ENCODE peak calls at places on chromosomes 16 and 17, in six cellular contexts. F is right lobe of liver; W is upper lobe of left lung; T is heart left ventricle; R is CD4-positive, alpha-beta T cell; C is aorta. M is an unnamed sample.

GRCh38 chr17:72423286-72423589 is 302.4 kb downstream of the SOX9 start:
- ATAC-seq in F (no peak), W (no peak), T (no peak), R (no peak), C (no peak), M (no peak)

GRCh38 chr16:20850981-20851380 is 44.7 kb downstream of the REXO5 start:
- ATAC-seq in F (no peak), W (peak; percentile 6), T (no peak), R (no peak), C (no peak), M (peak; percentile 18)

GRCh38 chr17:45785373-45786193 is 1.5 kb downstream of the CRHR1 start:
- ATAC-seq in F (no peak), W (no peak), T (no peak), R (no peak), C (peak; percentile 40), M (no peak)

GRCh38 chr16:85200471-85201278 is 88.4 kb upstream of the CIBAR2 start:
- ATAC-seq in F (peak; percentile 82), W (no peak), T (no peak), R (no peak), C (no peak), M (no peak)

GRCh38 chr17:17467720-17468119 is 9.1 kb upstream of the MED9 start:
- ATAC-seq in F (no peak), W (no peak), T (peak; percentile 47), R (no peak), C (no peak), M (no peak)

GRCh38 chr17:18246880-18247612 is 11.5 kb downstream of the FLII start:
- ATAC-seq in F (no peak), W (peak; percentile 82), T (peak; percentile 42), R (peak; percentile 17), C (peak; percentile 3), M (peak; percentile 60)

GRCh38 chr16:749010-749409 is 8.2 kb upstream of the CIAO3 start:
- ATAC-seq in F (no peak), W (no peak), T (no peak), R (no peak), C (no peak), M (peak; percentile 39)

GRCh38 chr17:27824745-27825144 is 24.4 kb upstream of the NOS2 start:
- ATAC-seq in F (no peak), W (no peak), T (no peak), R (no peak), C (no peak), M (no peak)

GRCh38 chr16:70661534-70661917 is 15.2 kb downstream of the IL34 start:
- ATAC-seq in F (no peak), W (no peak), T (no peak), R (no peak), C (no peak), M (no peak)

GRCh38 chr16:87897563-87898505 is 28.5 kb upstream of the SLC7A5 start:
- ATAC-seq in F (no peak), W (no peak), T (no peak), R (peak; percentile 61), C (peak; percentile 53), M (no peak)

GRCh38 chr17:4933646-4934045 is 1.6 kb downstream of the GP1BA start:
- ATAC-seq in F (no peak), W (no peak), T (no peak), R (no peak), C (no peak), M (no peak)

GRCh38 chr16:51853586-51853985 is 693.4 kb downstream of the TOX3 start:
- ATAC-seq in F (no peak), W (no peak), T (no peak), R (no peak), C (no peak), M (no peak)

GRCh38 chr16:25256821-25257503 is 683 bp downstream of the ZKSCAN2 start:
- ATAC-seq in F (no peak), W (no peak), T (no peak), R (peak; percentile 3), C (no peak), M (no peak)

GRCh38 chr17:78490673-78491072 is 86.5 kb downstream of the DNAH17 start:
- ATAC-seq in F (no peak), W (no peak), T (no peak), R (no peak), C (no peak), M (no peak)

GRCh38 chr17:57425903-57426574 is 169.7 kb downstream of the MSI2 start:
- ATAC-seq in F (no peak), W (no peak), T (no peak), R (no peak), C (no peak), M (no peak)

GRCh38 chr16:50776042-50776441 is 34.2 kb downstream of the CYLD start:
- ATAC-seq in F (no peak), W (no peak), T (no peak), R (peak; percentile 39), C (no peak), M (no peak)

GRCh38 chr17:35245196-35245486 is 2.3 kb downstream of the SLFN5 start:
- ATAC-seq in F (no peak), W (no peak), T (no peak), R (no peak), C (no peak), M (no peak)

GRCh38 chr16:12340151-12340733 is 363.7 kb downstream of the SNX29 start:
- ATAC-seq in F (peak; percentile 83), W (no peak), T (no peak), R (no peak), C (no peak), M (no peak)

GRCh38 chr17:60141111-60142018 is 8.4 kb upstream of the CA4 start:
- ATAC-seq in F (no peak), W (no peak), T (peak; percentile 33), R (no peak), C (no peak), M (no peak)

GRCh38 chr16:56336071-56336688 is 89.2 kb downstream of the AMFR start:
- ATAC-seq in F (peak; percentile 49), W (no peak), T (peak; percentile 73), R (no peak), C (no peak), M (no peak)

DNA sequence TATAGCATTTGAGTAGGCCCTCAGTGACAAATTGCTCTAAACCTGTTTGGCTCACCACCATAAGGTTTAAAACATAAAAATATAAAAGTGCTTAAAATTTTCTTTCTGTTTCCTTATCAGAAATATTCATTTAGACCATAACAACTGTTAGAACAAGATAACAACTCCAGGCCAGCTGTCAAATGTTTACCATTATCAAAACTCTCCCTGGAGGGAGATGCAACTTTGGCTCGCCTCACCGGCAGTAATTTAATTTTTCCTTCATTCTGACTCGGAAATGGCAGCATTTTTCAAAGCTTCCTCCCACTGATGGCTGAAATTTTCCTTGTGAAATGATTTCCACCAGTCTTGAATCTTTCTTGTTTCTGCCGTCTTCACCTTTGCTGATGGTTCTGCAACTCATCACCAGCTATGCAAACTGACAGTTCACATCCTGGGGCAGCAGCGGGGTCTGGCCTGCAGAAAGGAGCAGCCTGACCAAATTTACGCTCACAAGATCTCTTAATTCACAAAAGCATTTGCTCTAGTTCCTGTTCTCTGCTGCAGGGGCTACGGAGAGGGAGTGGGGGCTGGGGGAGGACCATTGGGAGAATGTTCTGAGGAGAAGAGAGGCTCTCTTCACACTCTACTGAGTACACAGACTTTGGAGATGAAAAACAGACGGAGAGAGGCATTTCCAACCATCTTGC is 254.6 kb upstream of the TBX2 start:
- ATAC-seq in F (no peak), W (no peak), T (no peak), R (no peak), C (no peak), M (no peak)
- H3K27ac ChIP-seq in F (no peak overlapping the region), W (peak overlapping the region; percentile 32), T (peak overlapping the region; percentile 37), R (no peak overlapping the region), C (no peak overlapping the region), M (no peak overlapping the region)

GRCh38 chr16:74995986-74996385 is 2.8 kb upstream of the ZNRF1 start:
- ATAC-seq in F (no peak), W (no peak), T (no peak), R (no peak), C (no peak), M (no peak)

GRCh38 chr16:74991268-74991592 is 6.3 kb upstream of the WDR59 start:
- ATAC-seq in F (no peak), W (no peak), T (no peak), R (no peak), C (no peak), M (no peak)

GRCh38 chr16:74990832-74991231 is 5.9 kb upstream of the WDR59 start:
- ATAC-seq in F (no peak), W (no peak), T (no peak), R (no peak), C (no peak), M (no peak)

GRCh38 chr16:74987027-74987681 is 2.2 kb upstream of the WDR59 start:
- ATAC-seq in F (no peak), W (no peak), T (no peak), R (no peak), C (no peak), M (no peak)

DNA sequence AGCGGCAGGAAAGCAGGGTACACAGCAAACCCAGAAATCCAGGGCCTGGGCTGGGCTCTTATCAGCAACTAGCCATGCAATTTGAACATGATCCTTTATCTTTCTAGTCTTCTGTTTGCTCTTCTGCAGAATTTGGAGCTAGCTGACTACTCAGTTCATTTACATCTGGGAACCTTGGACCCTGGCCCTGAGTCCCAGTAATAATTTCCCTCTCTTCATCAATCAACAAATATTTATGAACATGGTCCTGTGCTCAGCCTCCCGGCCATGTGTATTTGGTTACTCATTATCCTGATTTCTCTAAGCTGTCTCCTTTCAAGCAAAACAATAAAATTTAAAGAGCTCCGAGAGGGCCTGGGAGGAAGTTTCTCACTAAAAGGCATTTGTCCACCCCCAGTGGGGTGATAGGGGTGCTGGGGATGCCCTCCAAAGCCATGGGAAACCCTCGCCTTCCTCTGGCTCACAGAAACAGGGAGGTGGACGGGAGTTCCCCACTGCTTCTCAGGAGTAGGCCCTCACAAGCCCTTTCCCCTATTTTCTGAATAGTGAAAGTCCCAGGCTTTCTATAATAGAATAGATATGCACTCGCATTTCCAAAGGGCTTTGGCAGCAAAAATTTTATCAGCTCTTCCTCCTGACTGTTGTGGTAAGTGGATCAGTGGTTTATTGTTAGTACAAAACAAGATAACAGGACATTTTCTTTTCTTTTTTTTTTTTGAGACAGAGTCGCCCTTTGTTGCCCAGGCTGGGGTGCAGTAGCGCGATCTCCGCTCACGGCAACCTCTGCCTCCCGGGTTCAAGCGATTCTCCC is 6.9 kb upstream of the WDR59 start:
- ATAC-seq in F (peak; percentile 85), W (no peak), T (no peak), R (no peak), C (no peak), M (no peak)
- H3K27ac ChIP-seq in F (peak overlapping the region; percentile 95), W (peak overlapping the region; percentile 36), T (peak overlapping the region; percentile 69), R (no peak overlapping the region), C (no peak overlapping the region), M (no peak overlapping the region)

GRCh38 chr17:80492343-80493136 is 16.1 kb upstream of the NPTX1 start:
- ATAC-seq in F (no peak), W (no peak), T (no peak), R (no peak), C (no peak), M (no peak)
- H3K27ac ChIP-seq in F (no peak overlapping the region), W (no peak overlapping the region), T (no peak overlapping the region), R (no peak overlapping the region), C (no peak overlapping the region), M (no peak overlapping the region)

GRCh38 chr17:79794659-79795511 is 2.0 kb downstream of the CBX8 start:
- ATAC-seq in F (no peak), W (no peak), T (no peak), R (no peak), C (no peak), M (no peak)
- H3K27ac ChIP-seq in F (no peak overlapping the region), W (no peak overlapping the region), T (no peak overlapping the region), R (no peak overlapping the region), C (no peak overlapping the region), M (peak overlapping the region; percentile 86)

M was measured in gastroesophageal sphincter.